ENCODE peak calls at places on chromosomes 13 and 19, in four cellular contexts. A, C, K and F are unnamed samples.

GRCh38 chr19:38039966-38040365 is 133.0 kb downstream of the SIPA1L3 start:
- DNase-seq in A (no peak), C (no peak), K (no peak), F (no peak)

GRCh38 chr19:35451278-35452096 is 3.4 kb downstream of the FFAR2 start:
- DNase-seq in A (no peak), C (no peak), K (no peak), F (no peak)

GRCh38 chr19:28444371-28444770 is 768.6 kb downstream of the UQCRFS1 start:
- DNase-seq in A (no peak), C (no peak), K (no peak), F (no peak)

GRCh38 chr19:47765522-47766358 is 12.8 kb upstream of the SELENOW start:
- DNase-seq in A (peak; percentile 66), C (peak; percentile 95), K (no peak), F (peak; percentile 83)

GRCh38 chr19:6226444-6227155 is 53.2 kb downstream of the MLLT1 start:
- DNase-seq in A (no peak), C (no peak), K (no peak), F (no peak)

GRCh38 chr13:32278456-32278855 is 36.7 kb downstream of the ZAR1L start:
- DNase-seq in A (no peak), C (no peak), K (no peak), F (no peak)

GRCh38 chr19:3610745-3611717 is 4.4 kb upstream of the TBXA2R start:
- DNase-seq in A (no peak), C (no peak), K (no peak), F (no peak)

GRCh38 chr19:40716031-40716654 is 543 bp downstream of the COQ8B start:
- DNase-seq in A (peak; percentile 79), C (peak; percentile 68), K (no peak), F (no peak)

GRCh38 chr13:46667687-46668281 is 114.8 kb downstream of the LRCH1 start:
- DNase-seq in A (no peak), C (no peak), K (no peak), F (no peak)

GRCh38 chr19:35044317-35045117 is 3.0 kb downstream of the HPN start:
- DNase-seq in A (peak; percentile 82), C (peak; percentile 93), K (peak; percentile 58), F (peak; percentile 85)

GRCh38 chr19:21604351-21604926 is 99.0 kb downstream of the ZNF429 start:
- DNase-seq in A (no peak), C (peak; percentile 47), K (no peak), F (no peak)

GRCh38 chr13:114077938-114078335 is 54.5 kb downstream of the RASA3 start:
- DNase-seq in A (no peak), C (peak; percentile 64), K (no peak), F (no peak)

GRCh38 chr13:99296270-99296865 is 10.8 kb downstream of the GPR183 start:
- DNase-seq in A (no peak), C (no peak), K (no peak), F (no peak)

GRCh38 chr19:33290082-33290815 is 12.1 kb downstream of the CEBPA start:
- DNase-seq in A (no peak), C (no peak), K (no peak), F (no peak)

GRCh38 chr19:30567535-30568232 is 195.5 kb downstream of the ZNF536 start:
- DNase-seq in A (no peak), C (peak; percentile 13), K (no peak), F (no peak)

GRCh38 chr13:28744656-28745055 is 25.9 kb upstream of the SLC46A3 start:
- DNase-seq in A (no peak), C (peak; percentile 50), K (no peak), F (no peak)

GRCh38 chr19:10603873-10604459 is 16.9 kb upstream of the AP1M2 start:
- DNase-seq in A (no peak), C (no peak), K (peak; percentile 21), F (no peak)

GRCh38 chr19:16737909-16738308 is 18.3 kb downstream of the NWD1 start:
- DNase-seq in A (no peak), C (no peak), K (no peak), F (no peak)

GRCh38 chr19:8135946-8136618 is 13.3 kb downstream of the FBN3 start:
- DNase-seq in A (no peak), C (no peak), K (no peak), F (no peak)

GRCh38 chr19:40245506-40246128 is 19.1 kb upstream of the CCNP start:
- DNase-seq in A (no peak), C (no peak), K (no peak), F (no peak)

GRCh38 chr13:86909318-86909717 is 761.9 kb upstream of the SLITRK5 start:
- DNase-seq in A (no peak), C (no peak), K (no peak), F (no peak)

GRCh38 chr19:12596927-12597548 is 13.6 kb downstream of the ZNF490 start:
- DNase-seq in A (no peak), C (no peak), K (no peak), F (no peak)

GRCh38 chr13:32754179-32754578 is 167.9 kb downstream of the PDS5B start:
- DNase-seq in A (no peak), C (no peak), K (no peak), F (no peak)

GRCh38 chr19:30046522-30046921 is 104.5 kb downstream of the URI1 start:
- DNase-seq in A (no peak), C (peak; percentile 67), K (no peak), F (no peak)

GRCh38 chr13:98298599-98298998 is 121.5 kb upstream of the RNF113B start:
- DNase-seq in A (no peak), C (no peak), K (no peak), F (no peak)

GRCh38 chr13:113320226-113320875 is 23.3 kb downstream of the LAMP1 start:
- DNase-seq in A (no peak), C (no peak), K (no peak), F (no peak)

GRCh38 chr13:49219647-49220034 is 497 bp upstream of the MLNR start:
- DNase-seq in A (no peak), C (no peak), K (no peak), F (no peak)

GRCh38 chr13:83906240-83906820 is 24.1 kb upstream of the SLITRK1 start:
- DNase-seq in A (no peak), C (no peak), K (no peak), F (no peak)

GRCh38 chr13:40313269-40314200 is 352.9 kb downstream of the FOXO1 start:
- DNase-seq in A (no peak), C (no peak), K (no peak), F (no peak)

GRCh38 chr13:50670847-50671542 is 172.5 kb downstream of the DLEU7 start:
- DNase-seq in A (no peak), C (peak; percentile 8), K (no peak), F (no peak)
- TF ChIP-seq CTCF in A (no peak), C (no peak), K (no peak), F (no peak)

GRCh38 chr19:15195381-15195964 is 5.3 kb downstream of the NOTCH3 start:
- DNase-seq in A (peak; percentile 66), C (peak; percentile 92), K (no peak), F (peak; percentile 53)
- TF ChIP-seq CTCF in A (no peak), C (peak; percentile 59), K (no peak), F (peak; percentile 46)

GRCh38 chr19:20066861-20067260 is 10.9 kb upstream of the ZNF90 start:
- DNase-seq in A (no peak), C (peak; percentile 47), K (no peak), F (no peak)
- TF ChIP-seq CTCF in A (no peak), C (no peak), K (no peak), F (no peak)

GRCh38 chr13:23348270-23349126 is 85.0 kb downstream of the SACS start:
- DNase-seq in A (no peak), C (no peak), K (no peak), F (no peak)
- TF ChIP-seq CTCF in A (no peak), C (peak; percentile 59), K (no peak), F (no peak)

DNA sequence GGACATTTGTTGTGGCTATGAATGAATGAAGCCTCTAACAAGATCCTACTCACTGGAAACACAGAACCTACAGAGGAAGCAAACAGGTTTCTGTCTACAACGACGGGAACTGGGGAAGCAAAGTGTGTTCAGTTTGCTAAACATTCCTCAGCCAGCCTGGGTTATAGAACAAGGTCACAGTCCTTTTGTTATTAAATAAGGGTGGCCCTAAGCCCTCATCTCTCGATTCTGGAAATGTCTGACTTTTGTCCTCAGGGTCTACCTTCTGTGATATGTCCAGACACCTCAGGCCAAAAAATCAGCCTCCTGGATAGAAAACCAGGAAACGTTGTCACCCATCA is 64.6 kb upstream of the ARHGEF7 start:
- DNase-seq in A (no peak), C (no peak), K (no peak), F (no peak)
- TF ChIP-seq CTCF in A (no peak), C (no peak), K (no peak), F (peak; percentile 8)